ENCODE peak calls at places on chromosome 10, in seven cellular contexts. O is amniotic stem cell; S is psoas muscle; H is stimulated activated CD4-positive, alpha-beta T cell treated with anti-CD3 and anti-CD28 coated beads, TNF-alpha, amount 100 ng/mL, for 1 hour; U is upper lobe of right lung; I is BJ; W is neural crest cell. B is an unnamed sample.

GRCh38 chr10:30580241-30580640 is 49.3 kb downstream of the LYZL2 start:
- DNase-seq in O (no peak), S (no peak), H (no peak), U (no peak), I (no peak), W (no peak), B (no peak)

GRCh38 chr10:124693396-124693795 is 50.8 kb downstream of the FAM53B start:
- DNase-seq in O (no peak), S (no peak), H (no peak), U (no peak), I (no peak), W (no peak), B (no peak)

GRCh38 chr10:102230264-102230860 is 4.3 kb downstream of the ELOVL3 start:
- DNase-seq in O (no peak), S (peak), H (no peak), U (peak), I (no peak), W (peak), B (peak)

GRCh38 chr10:15585303-15585715 is 134.4 kb downstream of the ITGA8 start:
- DNase-seq in O (no peak), S (peak), H (no peak), U (peak), I (no peak), W (peak), B (peak)

GRCh38 chr10:33026422-33026821 is 68.4 kb upstream of the ITGB1 start:
- DNase-seq in O (no peak), S (no peak), H (no peak), U (no peak), I (no peak), W (no peak), B (no peak)

GRCh38 chr10:73768881-73769280 is 13.0 kb upstream of the CHCHD1 start:
- DNase-seq in O (no peak), S (no peak), H (no peak), U (no peak), I (no peak), W (no peak), B (peak)

GRCh38 chr10:93088466-93088865 is 14.8 kb downstream of the CYP26A1 start:
- DNase-seq in O (no peak), S (no peak), H (no peak), U (no peak), I (no peak), W (no peak), B (no peak)

GRCh38 chr10:70558871-70559810 is 43.4 kb downstream of the PRF1 start:
- DNase-seq in O (no peak), S (no peak), H (peak), U (peak), I (no peak), W (peak), B (peak)

GRCh38 chr10:28692050-28692449 is 14.7 kb downstream of the BAMBI start:
- DNase-seq in O (no peak), S (no peak), H (no peak), U (no peak), I (no peak), W (no peak), B (no peak)

GRCh38 chr10:103546401-103546800 is 52.9 kb downstream of the NEURL1 start:
- DNase-seq in O (no peak), S (no peak), H (no peak), U (peak), I (no peak), W (no peak), B (no peak)

GRCh38 chr10:114917927-114918672 is 19.9 kb upstream of the TRUB1 start:
- DNase-seq in O (no peak), S (no peak), H (no peak), U (no peak), I (no peak), W (no peak), B (no peak)

GRCh38 chr10:103042129-103042528 is 124.0 kb downstream of the CNNM2 start:
- DNase-seq in O (no peak), S (no peak), H (no peak), U (no peak), I (no peak), W (no peak), B (no peak)

GRCh38 chr10:77533887-77534278 is 103.7 kb downstream of the KCNMA1 start:
- DNase-seq in O (no peak), S (no peak), H (no peak), U (no peak), I (no peak), W (no peak), B (no peak)

GRCh38 chr10:27065084-27065483 is 35.2 kb downstream of the ANKRD26 start:
- DNase-seq in O (no peak), S (no peak), H (no peak), U (no peak), I (no peak), W (no peak), B (no peak)

GRCh38 chr10:99329891-99330674 is 927 bp downstream of the CNNM1 start:
- DNase-seq in O (no peak), S (no peak), H (no peak), U (peak), I (no peak), W (peak), B (peak)

GRCh38 chr10:93913706-93914105 is 19.9 kb downstream of the SLC35G1 start:
- DNase-seq in O (no peak), S (no peak), H (no peak), U (no peak), I (no peak), W (no peak), B (no peak)

GRCh38 chr10:73785721-73786511 is 510 bp downstream of the ZSWIM8 start:
- DNase-seq in O (no peak), S (peak), H (no peak), U (peak), I (no peak), W (no peak), B (peak)

GRCh38 chr10:121413951-121414350 is 184.3 kb downstream of the FGFR2 start:
- DNase-seq in O (no peak), S (no peak), H (no peak), U (no peak), I (no peak), W (no peak), B (no peak)

B was measured in right cardiac atrium.